ENCODE peak calls at places on chromosomes 6 and 20, in four cellular contexts. One of them, this sample, is unnamed.

GRCh38 chr6:106146852-106147351 is 60.8 kb downstream of the PRDM1 start:
- DNase-seq in pancreas: no peak
- DNase-seq in fibroblast of lung: peak; percentile 63
- DNase-seq in dorsolateral prefrontal cortex: no peak
- DNase-seq in this sample: no peak

GRCh38 chr20:22315771-22316170 is 268.6 kb downstream of the FOXA2 start:
- DNase-seq in pancreas: no peak
- DNase-seq in fibroblast of lung: no peak
- DNase-seq in dorsolateral prefrontal cortex: no peak
- DNase-seq in this sample: no peak

GRCh38 chr20:52302736-52303135 is 111.2 kb upstream of the ZFP64 start:
- DNase-seq in pancreas: no peak
- DNase-seq in fibroblast of lung: no peak
- DNase-seq in dorsolateral prefrontal cortex: no peak
- DNase-seq in this sample: no peak

GRCh38 chr20:49052334-49052733 is 6.2 kb downstream of the CSE1L start:
- DNase-seq in pancreas: no peak
- DNase-seq in fibroblast of lung: peak; percentile 12
- DNase-seq in dorsolateral prefrontal cortex: no peak
- DNase-seq in this sample: no peak

GRCh38 chr20:62096421-62097380 is 25.6 kb upstream of the LSM14B start:
- DNase-seq in pancreas: no peak
- DNase-seq in fibroblast of lung: no peak
- DNase-seq in dorsolateral prefrontal cortex: no peak
- DNase-seq in this sample: no peak

GRCh38 chr20:46694484-46694883 is 5.2 kb upstream of the TP53RK start:
- DNase-seq in pancreas: no peak
- DNase-seq in fibroblast of lung: no peak
- DNase-seq in dorsolateral prefrontal cortex: no peak
- DNase-seq in this sample: no peak

GRCh38 chr20:24693466-24694156 is 224.2 kb downstream of the SYNDIG1 start:
- DNase-seq in pancreas: no peak
- DNase-seq in fibroblast of lung: no peak
- DNase-seq in dorsolateral prefrontal cortex: no peak
- DNase-seq in this sample: no peak

GRCh38 chr6:113944701-113945100 is 26.2 kb downstream of the HDAC2 start:
- DNase-seq in pancreas: no peak
- DNase-seq in fibroblast of lung: peak; percentile 41
- DNase-seq in dorsolateral prefrontal cortex: no peak
- DNase-seq in this sample: no peak

GRCh38 chr6:155527443-155527842 is 71.8 kb upstream of the NOX3 start:
- DNase-seq in pancreas: no peak
- DNase-seq in fibroblast of lung: no peak
- DNase-seq in dorsolateral prefrontal cortex: no peak
- DNase-seq in this sample: no peak

GRCh38 chr20:48384147-48384818 is 443.5 kb downstream of the PREX1 start:
- DNase-seq in pancreas: no peak
- DNase-seq in fibroblast of lung: no peak
- DNase-seq in dorsolateral prefrontal cortex: no peak
- DNase-seq in this sample: no peak

GRCh38 chr20:46485431-46485830 is 27.9 kb downstream of the ZNF334 start:
- DNase-seq in pancreas: no peak
- DNase-seq in fibroblast of lung: no peak
- DNase-seq in dorsolateral prefrontal cortex: no peak
- DNase-seq in this sample: no peak

GRCh38 chr20:19875746-19876145 is 117.7 kb downstream of the RIN2 start:
- DNase-seq in pancreas: no peak
- DNase-seq in fibroblast of lung: no peak
- DNase-seq in dorsolateral prefrontal cortex: no peak
- DNase-seq in this sample: no peak

GRCh38 chr6:15434823-15435380 is 189.0 kb downstream of the JARID2 start:
- DNase-seq in pancreas: no peak
- DNase-seq in fibroblast of lung: no peak
- DNase-seq in dorsolateral prefrontal cortex: no peak
- DNase-seq in this sample: no peak

DNA sequence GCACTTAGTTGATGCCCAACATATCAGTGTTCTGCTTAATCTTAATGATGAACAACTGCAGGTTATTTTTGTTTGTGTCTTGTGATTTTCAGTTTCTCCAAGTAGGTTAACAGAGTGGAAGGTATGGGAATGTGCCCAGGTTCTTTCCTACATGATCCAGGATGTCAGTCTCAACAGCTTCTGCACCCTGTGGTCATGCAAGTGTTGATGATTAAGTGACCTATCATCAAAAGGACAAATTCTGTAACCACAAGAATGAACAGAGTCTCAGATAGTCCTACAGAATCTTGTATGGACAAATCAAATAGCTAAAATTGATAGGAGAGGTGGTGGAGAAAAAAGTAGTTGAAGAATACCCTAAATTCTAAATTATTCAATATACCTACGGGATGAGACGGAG is 26.1 kb downstream of the MAN1A1 start:
- DNase-seq in pancreas: no peak
- DNase-seq in fibroblast of lung: peak; percentile 47
- DNase-seq in dorsolateral prefrontal cortex: no peak
- DNase-seq in this sample: no peak
- H3K27me3 ChIP-seq in pancreas: no peaks in the 10 kb centered on the region
- H3K27me3 ChIP-seq in fibroblast of lung: no peaks in the 10 kb centered on the region
- H3K27me3 ChIP-seq in dorsolateral prefrontal cortex: no peaks in the 10 kb centered on the region
- H3K27me3 ChIP-seq in this sample: no peaks in the 10 kb centered on the region

DNA sequence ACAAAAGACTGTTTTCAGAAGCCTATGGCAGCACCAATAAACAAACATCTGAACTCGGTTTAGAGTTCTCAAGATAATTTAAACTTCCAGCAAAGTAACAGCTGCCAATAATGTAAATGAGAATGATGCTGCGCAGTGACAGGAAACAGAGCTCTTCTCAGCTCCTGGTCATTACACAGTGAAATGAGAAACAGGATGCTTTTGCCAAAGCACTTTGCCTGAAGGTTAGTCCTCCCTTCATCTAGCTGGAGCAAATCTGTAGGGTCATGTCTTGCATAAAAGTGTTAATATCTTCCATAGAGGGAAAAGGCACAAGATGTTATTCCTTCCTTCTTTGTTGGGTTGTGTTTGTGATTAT is 102.7 kb upstream of the BEND6 start:
- DNase-seq in pancreas: no peak
- DNase-seq in fibroblast of lung: no peak
- DNase-seq in dorsolateral prefrontal cortex: no peak
- DNase-seq in this sample: no peak
- H3K4me3 ChIP-seq in pancreas: no peak overlapping the region
- H3K4me3 ChIP-seq in fibroblast of lung: no peak overlapping the region
- H3K4me3 ChIP-seq in dorsolateral prefrontal cortex: peak overlapping the region; percentile 70
- H3K4me3 ChIP-seq in this sample: peak overlapping the region; percentile 12

GRCh38 chr6:133890941-133891813 is 2.3 kb downstream of the TCF21 start:
- DNase-seq in pancreas: no peak
- DNase-seq in fibroblast of lung: no peak
- DNase-seq in dorsolateral prefrontal cortex: no peak
- DNase-seq in this sample: peak; percentile 39
- H3K27ac ChIP-seq in pancreas: no peak overlapping the region
- H3K27ac ChIP-seq in fibroblast of lung: peak overlapping the region; percentile 79
- H3K27ac ChIP-seq in dorsolateral prefrontal cortex: no peak overlapping the region
- H3K27ac ChIP-seq in this sample: peak overlapping the region; percentile 76

GRCh38 chr20:976033-976432 is 26.1 kb downstream of the RSPO4 start:
- DNase-seq in pancreas: no peak
- DNase-seq in fibroblast of lung: no peak
- DNase-seq in dorsolateral prefrontal cortex: no peak
- DNase-seq in this sample: no peak
- H3K27me3 ChIP-seq in pancreas: no peaks in the 10 kb centered on the region
- H3K27me3 ChIP-seq in fibroblast of lung: no peaks in the 10 kb centered on the region
- H3K27me3 ChIP-seq in dorsolateral prefrontal cortex: no peaks in the 10 kb centered on the region
- H3K27me3 ChIP-seq in this sample: no peaks in the 10 kb centered on the region

GRCh38 chr20:4369798-4370124 is 351.9 kb upstream of the PRND start:
- DNase-seq in pancreas: no peak
- DNase-seq in fibroblast of lung: no peak
- DNase-seq in dorsolateral prefrontal cortex: no peak
- DNase-seq in this sample: no peak

GRCh38 chr20:4371623-4372246 is 350.0 kb upstream of the PRND start:
- DNase-seq in pancreas: no peak
- DNase-seq in fibroblast of lung: no peak
- DNase-seq in dorsolateral prefrontal cortex: no peak
- DNase-seq in this sample: no peak

GRCh38 chr20:4370856-4371255 is 350.9 kb upstream of the PRND start:
- DNase-seq in pancreas: no peak
- DNase-seq in fibroblast of lung: no peak
- DNase-seq in dorsolateral prefrontal cortex: no peak
- DNase-seq in this sample: no peak

GRCh38 chr20:4366076-4366475 is 350.7 kb upstream of the RNF24 start:
- DNase-seq in pancreas: no peak
- DNase-seq in fibroblast of lung: no peak
- DNase-seq in dorsolateral prefrontal cortex: no peak
- DNase-seq in this sample: no peak

GRCh38 chr20:4369119-4369797 is 352.5 kb upstream of the PRND start:
- DNase-seq in pancreas: no peak
- DNase-seq in fibroblast of lung: no peak
- DNase-seq in dorsolateral prefrontal cortex: no peak
- DNase-seq in this sample: no peak
- H3K4me3 ChIP-seq in pancreas: no peak overlapping the region
- H3K4me3 ChIP-seq in fibroblast of lung: no peak overlapping the region
- H3K4me3 ChIP-seq in dorsolateral prefrontal cortex: no peak overlapping the region
- H3K4me3 ChIP-seq in this sample: no peak overlapping the region

DNA sequence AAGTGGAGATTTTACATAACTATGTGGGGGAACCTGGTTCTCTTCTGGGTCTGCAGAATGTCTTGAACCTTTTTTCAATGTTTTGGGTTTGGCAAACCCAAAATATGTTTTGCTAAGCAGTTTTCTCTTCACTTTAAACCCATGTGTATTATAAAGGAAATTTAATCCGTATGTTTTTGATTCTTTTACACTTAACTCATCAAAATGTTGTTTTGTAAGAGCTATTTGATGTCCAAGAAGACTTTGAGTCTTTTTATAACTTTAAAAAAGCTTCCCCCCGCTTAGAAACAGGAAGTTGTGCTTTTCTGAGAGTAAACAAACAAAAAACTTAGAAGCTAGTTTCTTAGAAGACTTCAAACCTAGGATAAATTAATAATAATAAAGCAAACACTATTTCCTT is 81.9 kb upstream of the CEP162 start:
- DNase-seq in pancreas: no peak
- DNase-seq in fibroblast of lung: no peak
- DNase-seq in dorsolateral prefrontal cortex: no peak
- DNase-seq in this sample: no peak
- H3K27ac ChIP-seq in pancreas: no peak overlapping the region
- H3K27ac ChIP-seq in fibroblast of lung: no peak overlapping the region
- H3K27ac ChIP-seq in dorsolateral prefrontal cortex: no peak overlapping the region
- H3K27ac ChIP-seq in this sample: no peak overlapping the region

GRCh38 chr6:26607434-26608230 is 10.9 kb downstream of the ABT1 start:
- DNase-seq in pancreas: peak; percentile 24
- DNase-seq in fibroblast of lung: peak; percentile 44
- DNase-seq in dorsolateral prefrontal cortex: no peak
- DNase-seq in this sample: peak; percentile 79

GRCh38 chr6:26611599-26611998 is 14.8 kb downstream of the ABT1 start:
- DNase-seq in pancreas: no peak
- DNase-seq in fibroblast of lung: no peak
- DNase-seq in dorsolateral prefrontal cortex: no peak
- DNase-seq in this sample: no peak

GRCh38 chr6:26613201-26613600 is 16.4 kb downstream of the ABT1 start:
- DNase-seq in pancreas: no peak
- DNase-seq in fibroblast of lung: no peak
- DNase-seq in dorsolateral prefrontal cortex: no peak
- DNase-seq in this sample: no peak

GRCh38 chr6:26613717-26614683 is 17.2 kb downstream of the ABT1 start:
- DNase-seq in pancreas: no peak
- DNase-seq in fibroblast of lung: no peak
- DNase-seq in dorsolateral prefrontal cortex: no peak
- DNase-seq in this sample: peak; percentile 37

GRCh38 chr6:26609463-26609862 is 12.7 kb downstream of the ABT1 start:
- DNase-seq in pancreas: no peak
- DNase-seq in fibroblast of lung: no peak
- DNase-seq in dorsolateral prefrontal cortex: no peak
- DNase-seq in this sample: no peak
- H3K27me3 ChIP-seq in pancreas: peaks cover 10% of the 10 kb centered on the region
- H3K27me3 ChIP-seq in fibroblast of lung: peaks cover 27% of the 10 kb centered on the region
- H3K27me3 ChIP-seq in dorsolateral prefrontal cortex: peaks cover 16% of the 10 kb centered on the region
- H3K27me3 ChIP-seq in this sample: peaks cover 35% of the 10 kb centered on the region

GRCh38 chr6:158805698-158806373 is 13.3 kb downstream of the EZR start:
- DNase-seq in pancreas: no peak
- DNase-seq in fibroblast of lung: no peak
- DNase-seq in dorsolateral prefrontal cortex: no peak
- DNase-seq in this sample: no peak

GRCh38 chr6:158801655-158802294 is 17.4 kb downstream of the EZR start:
- DNase-seq in pancreas: peak; percentile 66
- DNase-seq in fibroblast of lung: no peak
- DNase-seq in dorsolateral prefrontal cortex: no peak
- DNase-seq in this sample: peak; percentile 58

GRCh38 chr6:158799051-158799792 is 19.9 kb downstream of the EZR start:
- DNase-seq in pancreas: peak; percentile 95
- DNase-seq in fibroblast of lung: peak; percentile 74
- DNase-seq in dorsolateral prefrontal cortex: no peak
- DNase-seq in this sample: peak; percentile 61

GRCh38 chr6:158807515-158808441 is 11.4 kb downstream of the EZR start:
- DNase-seq in pancreas: no peak
- DNase-seq in fibroblast of lung: no peak
- DNase-seq in dorsolateral prefrontal cortex: no peak
- DNase-seq in this sample: no peak

DNA sequence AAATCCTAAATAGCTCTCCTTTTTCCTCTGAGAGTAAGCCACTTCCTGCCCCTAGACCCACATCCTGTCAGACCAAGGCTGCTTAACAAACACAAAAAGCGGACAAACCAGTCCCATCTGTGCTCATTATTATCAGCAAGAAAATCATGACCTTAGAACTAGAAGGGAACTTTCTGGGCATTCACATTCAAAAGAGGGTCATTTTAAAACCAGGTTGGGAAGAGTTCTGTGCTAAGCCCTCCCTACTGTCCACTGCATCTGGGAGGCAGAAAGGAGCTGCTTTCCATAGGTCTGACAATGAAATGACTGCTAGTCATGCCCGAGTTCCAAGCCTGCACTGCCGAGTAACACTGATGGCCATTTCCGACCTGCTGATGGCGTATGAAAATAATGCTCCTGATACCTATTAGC is 15.4 kb downstream of the EZR start:
- DNase-seq in pancreas: no peak
- DNase-seq in fibroblast of lung: peak; percentile 50
- DNase-seq in dorsolateral prefrontal cortex: no peak
- DNase-seq in this sample: no peak
- H3K4me3 ChIP-seq in pancreas: no peak overlapping the region
- H3K4me3 ChIP-seq in fibroblast of lung: no peak overlapping the region
- H3K4me3 ChIP-seq in dorsolateral prefrontal cortex: no peak overlapping the region
- H3K4me3 ChIP-seq in this sample: peak overlapping the region; percentile 6

GRCh38 chr20:57432874-57433491 is 41.8 kb downstream of the RBM38 start:
- DNase-seq in pancreas: no peak
- DNase-seq in fibroblast of lung: peak; percentile 12
- DNase-seq in dorsolateral prefrontal cortex: no peak
- DNase-seq in this sample: no peak
- H3K27ac ChIP-seq in pancreas: no peak overlapping the region
- H3K27ac ChIP-seq in fibroblast of lung: no peak overlapping the region
- H3K27ac ChIP-seq in dorsolateral prefrontal cortex: no peak overlapping the region
- H3K27ac ChIP-seq in this sample: no peak overlapping the region

GRCh38 chr6:130932438-130932837 is 105.2 kb downstream of the SMLR1 start:
- DNase-seq in pancreas: no peak
- DNase-seq in fibroblast of lung: no peak
- DNase-seq in dorsolateral prefrontal cortex: no peak
- DNase-seq in this sample: no peak

GRCh38 chr6:130927305-130927704 is 100.1 kb downstream of the SMLR1 start:
- DNase-seq in pancreas: no peak
- DNase-seq in fibroblast of lung: peak; percentile 40
- DNase-seq in dorsolateral prefrontal cortex: no peak
- DNase-seq in this sample: peak; percentile 23

GRCh38 chr6:130928158-130928917 is 101.1 kb downstream of the SMLR1 start:
- DNase-seq in pancreas: no peak
- DNase-seq in fibroblast of lung: no peak
- DNase-seq in dorsolateral prefrontal cortex: no peak
- DNase-seq in this sample: no peak

GRCh38 chr6:130931683-130932082 is 104.5 kb downstream of the SMLR1 start:
- DNase-seq in pancreas: no peak
- DNase-seq in fibroblast of lung: no peak
- DNase-seq in dorsolateral prefrontal cortex: no peak
- DNase-seq in this sample: no peak

GRCh38 chr6:130928993-130929678 is 101.9 kb downstream of the SMLR1 start:
- DNase-seq in pancreas: no peak
- DNase-seq in fibroblast of lung: peak; percentile 77
- DNase-seq in dorsolateral prefrontal cortex: no peak
- DNase-seq in this sample: no peak
- H3K27me3 ChIP-seq in pancreas: no peaks in the 10 kb centered on the region
- H3K27me3 ChIP-seq in fibroblast of lung: no peaks in the 10 kb centered on the region
- H3K27me3 ChIP-seq in dorsolateral prefrontal cortex: no peaks in the 10 kb centered on the region
- H3K27me3 ChIP-seq in this sample: no peaks in the 10 kb centered on the region

This sample was measured in hepatocyte.